ENCODE peak calls at places on chromosomes 7 and 10, in eight cellular contexts. One of them, this sample, is unnamed.

GRCh38 chr7:99808766-99809165 is 19.0 kb upstream of the CYP3A43 start:
- DNase-seq in left ventricle myocardium inferior: no peak
- DNase-seq in PC-3: no peak
- DNase-seq in GM23338: no peak
- DNase-seq in AG09319: no peak
- DNase-seq in omental fat pad: no peak
- DNase-seq in tibial artery: no peak
- DNase-seq in suprapubic skin: no peak
- DNase-seq in this sample: no peak

GRCh38 chr7:13981070-13981469 is 8.4 kb downstream of the ETV1 start:
- DNase-seq in left ventricle myocardium inferior: no peak
- DNase-seq in PC-3: peak; percentile 91
- DNase-seq in GM23338: peak; percentile 56
- DNase-seq in AG09319: peak; percentile 95
- DNase-seq in omental fat pad: no peak
- DNase-seq in tibial artery: no peak
- DNase-seq in suprapubic skin: peak; percentile 63
- DNase-seq in this sample: no peak

GRCh38 chr7:412313-412710 is 107.3 kb downstream of the PDGFA start:
- DNase-seq in left ventricle myocardium inferior: peak; percentile 4
- DNase-seq in PC-3: no peak
- DNase-seq in GM23338: no peak
- DNase-seq in AG09319: no peak
- DNase-seq in omental fat pad: no peak
- DNase-seq in tibial artery: peak; percentile 37
- DNase-seq in suprapubic skin: peak; percentile 39
- DNase-seq in this sample: peak; percentile 22

GRCh38 chr10:72108811-72109618 is 20.7 kb upstream of the SPOCK2 start:
- DNase-seq in left ventricle myocardium inferior: no peak
- DNase-seq in PC-3: peak; percentile 81
- DNase-seq in GM23338: no peak
- DNase-seq in AG09319: no peak
- DNase-seq in omental fat pad: no peak
- DNase-seq in tibial artery: no peak
- DNase-seq in suprapubic skin: no peak
- DNase-seq in this sample: no peak

GRCh38 chr10:30691601-30692015 is 62.1 kb upstream of the LYZL2 start:
- DNase-seq in left ventricle myocardium inferior: no peak
- DNase-seq in PC-3: peak; percentile 64
- DNase-seq in GM23338: no peak
- DNase-seq in AG09319: peak; percentile 95
- DNase-seq in omental fat pad: no peak
- DNase-seq in tibial artery: no peak
- DNase-seq in suprapubic skin: no peak
- DNase-seq in this sample: no peak

GRCh38 chr7:88495901-88496300 is 189.2 kb upstream of the STEAP4 start:
- DNase-seq in left ventricle myocardium inferior: no peak
- DNase-seq in PC-3: no peak
- DNase-seq in GM23338: no peak
- DNase-seq in AG09319: no peak
- DNase-seq in omental fat pad: no peak
- DNase-seq in tibial artery: no peak
- DNase-seq in suprapubic skin: no peak
- DNase-seq in this sample: no peak

GRCh38 chr7:103929808-103930415 is 59.5 kb downstream of the RELN start:
- DNase-seq in left ventricle myocardium inferior: no peak
- DNase-seq in PC-3: peak; percentile 32
- DNase-seq in GM23338: no peak
- DNase-seq in AG09319: no peak
- DNase-seq in omental fat pad: no peak
- DNase-seq in tibial artery: no peak
- DNase-seq in suprapubic skin: no peak
- DNase-seq in this sample: no peak

GRCh38 chr10:53379951-53380350 is 607.4 kb upstream of the MBL2 start:
- DNase-seq in left ventricle myocardium inferior: no peak
- DNase-seq in PC-3: peak; percentile 63
- DNase-seq in GM23338: no peak
- DNase-seq in AG09319: no peak
- DNase-seq in omental fat pad: no peak
- DNase-seq in tibial artery: no peak
- DNase-seq in suprapubic skin: no peak
- DNase-seq in this sample: no peak

GRCh38 chr10:114987995-114988394 is 50.0 kb downstream of the TRUB1 start:
- DNase-seq in left ventricle myocardium inferior: no peak
- DNase-seq in PC-3: peak; percentile 12
- DNase-seq in GM23338: no peak
- DNase-seq in AG09319: no peak
- DNase-seq in omental fat pad: no peak
- DNase-seq in tibial artery: no peak
- DNase-seq in suprapubic skin: no peak
- DNase-seq in this sample: no peak

GRCh38 chr7:30853576-30853975 is 58.1 kb upstream of the AQP1 start:
- DNase-seq in left ventricle myocardium inferior: no peak
- DNase-seq in PC-3: no peak
- DNase-seq in GM23338: no peak
- DNase-seq in AG09319: no peak
- DNase-seq in omental fat pad: no peak
- DNase-seq in tibial artery: no peak
- DNase-seq in suprapubic skin: no peak
- DNase-seq in this sample: no peak

GRCh38 chr7:149010451-149010850 is 17.9 kb downstream of the PDIA4 start:
- DNase-seq in left ventricle myocardium inferior: no peak
- DNase-seq in PC-3: no peak
- DNase-seq in GM23338: no peak
- DNase-seq in AG09319: no peak
- DNase-seq in omental fat pad: no peak
- DNase-seq in tibial artery: no peak
- DNase-seq in suprapubic skin: no peak
- DNase-seq in this sample: no peak

GRCh38 chr7:149011491-149011890 is 16.8 kb downstream of the PDIA4 start:
- DNase-seq in left ventricle myocardium inferior: no peak
- DNase-seq in PC-3: no peak
- DNase-seq in GM23338: no peak
- DNase-seq in AG09319: no peak
- DNase-seq in omental fat pad: no peak
- DNase-seq in tibial artery: no peak
- DNase-seq in suprapubic skin: no peak
- DNase-seq in this sample: no peak

GRCh38 chr7:149016876-149017275 is 11.4 kb downstream of the PDIA4 start:
- DNase-seq in left ventricle myocardium inferior: no peak
- DNase-seq in PC-3: no peak
- DNase-seq in GM23338: no peak
- DNase-seq in AG09319: no peak
- DNase-seq in omental fat pad: no peak
- DNase-seq in tibial artery: no peak
- DNase-seq in suprapubic skin: no peak
- DNase-seq in this sample: no peak

GRCh38 chr7:149014309-149014708 is 14.0 kb downstream of the PDIA4 start:
- DNase-seq in left ventricle myocardium inferior: no peak
- DNase-seq in PC-3: no peak
- DNase-seq in GM23338: no peak
- DNase-seq in AG09319: no peak
- DNase-seq in omental fat pad: no peak
- DNase-seq in tibial artery: no peak
- DNase-seq in suprapubic skin: no peak
- DNase-seq in this sample: no peak

DNA sequence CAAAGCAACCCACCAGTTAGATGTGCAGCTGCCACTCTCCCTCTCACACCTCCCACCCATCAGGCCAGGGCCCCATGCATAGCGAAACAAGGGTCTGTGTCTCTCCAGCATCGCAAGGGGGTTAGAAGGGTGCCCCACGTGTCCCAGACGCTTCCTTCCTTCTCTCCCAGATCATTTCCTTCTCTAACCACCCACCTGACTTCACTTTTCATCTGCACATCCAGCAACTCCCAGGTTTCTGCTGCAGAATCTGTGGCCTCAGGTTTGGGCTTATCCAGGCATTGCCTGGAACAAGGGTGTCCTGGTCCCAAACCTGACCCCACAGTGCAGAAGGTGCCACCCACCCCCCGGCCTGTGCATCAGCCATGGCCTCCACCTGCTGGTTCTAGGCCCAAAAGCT is 14.4 kb downstream of the PDIA4 start:
- DNase-seq in left ventricle myocardium inferior: no peak
- DNase-seq in PC-3: no peak
- DNase-seq in GM23338: no peak
- DNase-seq in AG09319: no peak
- DNase-seq in omental fat pad: no peak
- DNase-seq in tibial artery: no peak
- DNase-seq in suprapubic skin: no peak
- DNase-seq in this sample: no peak
- TF ChIP-seq CTCF in left ventricle myocardium inferior: no peak
- TF ChIP-seq CTCF in PC-3: no peak
- TF ChIP-seq CTCF in GM23338: no peak
- TF ChIP-seq CTCF in AG09319: no peak
- TF ChIP-seq CTCF in omental fat pad: no peak
- TF ChIP-seq CTCF in tibial artery: no peak
- TF ChIP-seq CTCF in suprapubic skin: no peak
- TF ChIP-seq CTCF in this sample: no peak

DNA sequence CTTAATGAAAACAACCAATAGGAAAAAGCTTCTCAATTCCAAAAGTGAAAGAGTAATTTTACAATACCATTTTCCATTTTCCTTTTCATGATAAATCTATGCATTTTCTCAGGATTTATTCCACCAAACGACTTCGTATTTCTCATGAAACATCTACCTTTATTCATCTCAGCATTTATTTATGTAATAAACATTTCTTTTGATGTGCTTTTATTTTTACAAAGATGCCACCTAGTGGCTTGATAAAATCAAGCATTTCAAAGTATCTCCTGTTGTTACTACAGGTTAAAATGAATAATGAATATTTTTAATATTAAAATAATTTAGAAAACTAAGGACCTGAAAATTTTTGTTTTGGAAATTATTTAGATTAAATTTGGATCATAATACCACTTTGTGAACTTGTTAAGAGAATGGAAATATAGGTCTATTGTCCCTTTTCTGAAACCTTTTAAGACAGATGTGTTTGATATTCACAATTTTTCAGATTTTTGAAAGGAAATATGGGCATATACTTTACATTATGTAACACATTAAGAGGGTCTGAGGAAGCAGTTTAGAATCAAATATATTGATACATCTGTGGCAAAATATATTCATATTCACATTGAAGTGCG is 2.7 kb upstream of the IQUB start:
- DNase-seq in left ventricle myocardium inferior: no peak
- DNase-seq in PC-3: peak; percentile 55
- DNase-seq in GM23338: peak; percentile 37
- DNase-seq in AG09319: no peak
- DNase-seq in omental fat pad: no peak
- DNase-seq in tibial artery: no peak
- DNase-seq in suprapubic skin: no peak
- DNase-seq in this sample: no peak
- TF ChIP-seq CTCF in left ventricle myocardium inferior: peak; percentile 68
- TF ChIP-seq CTCF in PC-3: peak; percentile 54
- TF ChIP-seq CTCF in GM23338: no peak
- TF ChIP-seq CTCF in AG09319: peak; percentile 53
- TF ChIP-seq CTCF in omental fat pad: no peak
- TF ChIP-seq CTCF in tibial artery: peak; percentile 37
- TF ChIP-seq CTCF in suprapubic skin: no peak
- TF ChIP-seq CTCF in this sample: peak; percentile 74

GRCh38 chr10:35598379-35598778 is 6.8 kb upstream of the GJD4 start:
- DNase-seq in left ventricle myocardium inferior: no peak
- DNase-seq in PC-3: peak; percentile 75
- DNase-seq in GM23338: peak; percentile 44
- DNase-seq in AG09319: no peak
- DNase-seq in omental fat pad: no peak
- DNase-seq in tibial artery: no peak
- DNase-seq in suprapubic skin: no peak
- DNase-seq in this sample: no peak
- TF ChIP-seq CTCF in left ventricle myocardium inferior: peak; percentile 66
- TF ChIP-seq CTCF in PC-3: peak; percentile 99
- TF ChIP-seq CTCF in GM23338: peak; percentile 66
- TF ChIP-seq CTCF in AG09319: peak; percentile 41
- TF ChIP-seq CTCF in omental fat pad: no peak
- TF ChIP-seq CTCF in tibial artery: peak; percentile 27
- TF ChIP-seq CTCF in suprapubic skin: no peak
- TF ChIP-seq CTCF in this sample: no peak

DNA sequence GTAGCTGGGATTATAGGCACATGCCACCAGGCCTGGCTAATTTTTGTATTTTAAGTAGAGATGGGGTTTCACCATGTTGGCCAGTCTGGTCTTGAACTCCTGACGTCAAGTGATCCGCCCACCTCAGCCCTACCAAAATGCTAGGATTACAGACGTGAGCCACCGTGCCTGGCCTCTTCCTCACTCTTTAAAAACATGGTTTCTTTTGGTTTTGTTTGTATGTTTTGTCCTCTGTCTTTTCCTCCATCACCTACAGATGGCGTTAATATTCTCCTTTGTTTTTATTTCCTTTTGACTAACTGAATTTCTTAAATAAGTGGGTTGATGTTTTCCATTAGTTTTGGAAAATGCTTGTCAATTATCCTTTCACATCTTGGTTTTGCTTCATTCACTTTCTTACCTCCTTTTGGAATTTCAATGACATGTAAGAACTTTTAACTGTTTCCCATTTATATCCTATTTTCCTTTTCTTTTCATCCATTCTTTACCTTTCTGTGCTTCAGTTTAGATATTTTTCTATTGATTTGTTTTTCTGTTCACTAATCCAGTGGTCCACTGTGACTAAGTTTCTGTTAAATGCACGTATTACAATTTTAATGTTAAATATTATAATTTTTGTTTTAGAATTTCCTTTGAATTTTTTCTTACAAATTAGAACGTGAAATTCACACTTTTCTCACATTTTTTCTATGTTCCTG is 104.1 kb downstream of the ZNF467 start:
- DNase-seq in left ventricle myocardium inferior: no peak
- DNase-seq in PC-3: peak; percentile 43
- DNase-seq in GM23338: peak; percentile 60
- DNase-seq in AG09319: no peak
- DNase-seq in omental fat pad: no peak
- DNase-seq in tibial artery: no peak
- DNase-seq in suprapubic skin: no peak
- DNase-seq in this sample: no peak
- TF ChIP-seq CTCF in left ventricle myocardium inferior: peak; percentile 49
- TF ChIP-seq CTCF in PC-3: peak; percentile 65
- TF ChIP-seq CTCF in GM23338: peak; percentile 50
- TF ChIP-seq CTCF in AG09319: peak; percentile 45
- TF ChIP-seq CTCF in omental fat pad: no peak
- TF ChIP-seq CTCF in tibial artery: peak; percentile 21
- TF ChIP-seq CTCF in suprapubic skin: no peak
- TF ChIP-seq CTCF in this sample: peak; percentile 43

GRCh38 chr10:100847440-100847839 is 65.3 kb upstream of the SLF2 start:
- DNase-seq in left ventricle myocardium inferior: no peak
- DNase-seq in PC-3: peak; percentile 16
- DNase-seq in GM23338: no peak
- DNase-seq in AG09319: no peak
- DNase-seq in omental fat pad: no peak
- DNase-seq in tibial artery: no peak
- DNase-seq in suprapubic skin: no peak
- DNase-seq in this sample: peak; percentile 14

GRCh38 chr10:100848770-100849169 is 64.0 kb upstream of the SLF2 start:
- DNase-seq in left ventricle myocardium inferior: no peak
- DNase-seq in PC-3: no peak
- DNase-seq in GM23338: no peak
- DNase-seq in AG09319: no peak
- DNase-seq in omental fat pad: no peak
- DNase-seq in tibial artery: no peak
- DNase-seq in suprapubic skin: no peak
- DNase-seq in this sample: peak; percentile 10
- TF ChIP-seq CTCF in left ventricle myocardium inferior: no peak
- TF ChIP-seq CTCF in PC-3: no peak
- TF ChIP-seq CTCF in GM23338: no peak
- TF ChIP-seq CTCF in AG09319: no peak
- TF ChIP-seq CTCF in omental fat pad: no peak
- TF ChIP-seq CTCF in tibial artery: no peak
- TF ChIP-seq CTCF in suprapubic skin: no peak
- TF ChIP-seq CTCF in this sample: no peak